ENCODE peak calls at places on chromosomes 7 and 10, in eight cellular contexts. H is aorta, W is HCT116, J is fibroblast of lung, G is heart left ventricle, I is A673, O is small intestine, N is esophagus squamous epithelium. K is an unnamed sample. For H3K9me3, the result is how much of the 10 kb centered on the place peaks cover.

GRCh38 chr7:93981480-93981874 is 22.7 kb downstream of the BET1 start:
- DNase-seq in H (no peak), G (no peak), J (no peak), N (no peak), W (no peak), O (peak), I (no peak), K (peak)

GRCh38 chr7:13933536-13933935 is 55.9 kb downstream of the ETV1 start:
- DNase-seq in G (no peak), W (no peak), N (no peak), J (no peak), I (no peak), O (no peak), H (no peak), K (no peak)

GRCh38 chr7:36299223-36299760 is 90.4 kb upstream of the ANLN start:
- DNase-seq in J (no peak), I (no peak), H (no peak), N (no peak), W (no peak), G (no peak), O (no peak), K (no peak)

GRCh38 chr10:15053061-15053460 is 9.3 kb downstream of the OLAH start:
- DNase-seq in I (no peak), G (no peak), H (no peak), W (no peak), O (no peak), N (no peak), J (no peak), K (no peak)

GRCh38 chr10:77628906-77629730 is 8.5 kb downstream of the KCNMA1 start:
- DNase-seq in I (no peak), N (no peak), O (no peak), G (no peak), W (no peak), J (peak), H (no peak), K (no peak)

GRCh38 chr7:107999814-108000560 is 3.0 kb downstream of the LAMB1 start:
- DNase-seq in I (no peak), G (no peak), N (no peak), W (no peak), H (no peak), O (no peak), J (peak), K (no peak)

GRCh38 chr7:82548141-82548688 is 104.6 kb upstream of the CACNA2D1 start:
- DNase-seq in G (no peak), O (no peak), W (no peak), N (no peak), I (no peak), H (no peak), J (no peak), K (no peak)

GRCh38 chr7:78939669-78940068 is 513.8 kb downstream of the MAGI2 start:
- DNase-seq in I (no peak), N (no peak), W (no peak), H (no peak), O (no peak), J (no peak), G (no peak), K (no peak)

GRCh38 chr10:123150986-123151738 is 3.0 kb upstream of the BUB3 start:
- DNase-seq in O (peak), G (no peak), H (peak), I (no peak), J (peak), W (no peak), N (no peak), K (no peak)

GRCh38 chr10:24153537-24153936 is 55.4 kb upstream of the KIAA1217 start:
- DNase-seq in W (no peak), I (no peak), O (no peak), N (no peak), H (no peak), G (no peak), J (peak), K (no peak)

GRCh38 chr10:34514290-34514689 is 300.8 kb downstream of the PARD3 start:
- DNase-seq in H (no peak), O (no peak), G (no peak), W (no peak), N (no peak), I (no peak), J (peak), K (no peak)

GRCh38 chr7:19079066-19079465 is 38.4 kb downstream of the TWIST1 start:
- DNase-seq in G (no peak), J (peak), N (no peak), W (peak), H (no peak), O (no peak), I (no peak), K (no peak)

GRCh38 chr10:72337039-72337629 is 17.6 kb downstream of the DNAJB12 start:
- DNase-seq in O (peak), I (peak), W (no peak), J (peak), G (peak), H (peak), N (no peak), K (no peak)

GRCh38 chr7:137790828-137791227 is 55.9 kb downstream of the DGKI start:
- DNase-seq in N (no peak), O (no peak), W (no peak), G (no peak), H (no peak), J (no peak), I (no peak), K (no peak)

GRCh38 chr10:90193240-90193985 is 492.0 kb downstream of the KIF20B start:
- DNase-seq in H (no peak), I (no peak), G (no peak), W (no peak), O (no peak), N (no peak), J (peak), K (no peak)

GRCh38 chr10:110820321-110820814 is 51.4 kb upstream of the PDCD4 start:
- DNase-seq in J (peak), H (peak), N (no peak), W (no peak), I (no peak), O (no peak), G (peak), K (no peak)

GRCh38 chr10:86665868-86666267 is 2.4 kb upstream of the LDB3 start:
- DNase-seq in I (no peak), G (peak), W (no peak), H (no peak), O (no peak), J (no peak), N (no peak), K (no peak)

GRCh38 chr7:71886066-71886465 is 526.1 kb downstream of the CALN1 start:
- DNase-seq in H (no peak), I (no peak), G (no peak), W (no peak), O (no peak), N (no peak), J (no peak), K (no peak)

GRCh38 chr7:142854505-142855400 is at the start of gene EPHB6:
- DNase-seq in N (no peak), G (peak), H (peak), J (peak), I (peak), O (peak), W (no peak), K (no peak)

GRCh38 chr7:74094224-74095095 is 10.9 kb downstream of the LIMK1 start:
- DNase-seq in O (peak), N (peak), W (peak), J (peak), I (peak), G (peak), H (peak), K (peak)

GRCh38 chr7:13414661-13415105 is 574.8 kb downstream of the ETV1 start:
- DNase-seq in J (peak), W (no peak), O (no peak), N (no peak), G (peak), I (no peak), H (no peak), K (no peak)

GRCh38 chr7:40586197-40586596 is 451.4 kb downstream of the SUGCT start:
- DNase-seq in H (no peak), O (no peak), I (peak), N (no peak), J (peak), G (no peak), W (no peak), K (no peak)

GRCh38 chr7:148712610-148713330 is 14.1 kb downstream of the CUL1 start:
- DNase-seq in H (no peak), O (no peak), J (peak), W (no peak), G (no peak), N (no peak), I (no peak), K (no peak)

GRCh38 chr7:141742229-141742628 is 4.1 kb downstream of the SSBP1 start:
- DNase-seq in J (peak), N (no peak), W (no peak), O (no peak), I (no peak), G (no peak), H (no peak), K (no peak)

GRCh38 chr7:51317582-51317910 is 937 bp upstream of the COBL start:
- DNase-seq in J (no peak), O (no peak), W (no peak), G (no peak), I (no peak), N (no peak), H (no peak), K (no peak)

GRCh38 chr10:102410427-102411073 is 8.0 kb downstream of the PSD start:
- DNase-seq in W (no peak), O (no peak), J (peak), G (no peak), N (no peak), H (no peak), I (peak), K (no peak)

GRCh38 chr7:158582089-158582456 is 5.5 kb downstream of the PTPRN2 start:
- DNase-seq in H (no peak), I (no peak), O (no peak), J (no peak), N (no peak), G (no peak), W (no peak), K (no peak)

GRCh38 chr10:60495357-60495756 is 105.7 kb upstream of the ANK3 start:
- DNase-seq in O (no peak), W (no peak), H (no peak), G (no peak), N (no peak), I (no peak), J (peak), K (no peak)

GRCh38 chr10:26468691-26469090 is 30.6 kb downstream of the APBB1IP start:
- DNase-seq in I (no peak), G (no peak), H (no peak), W (no peak), O (peak), N (no peak), J (no peak), K (no peak)

GRCh38 chr10:61902448-61903183 is 1.1 kb downstream of the ARID5B start:
- DNase-seq in H (no peak), G (peak), W (peak), J (peak), I (peak), O (peak), N (no peak), K (no peak)

GRCh38 chr7:101696-102376 is 90.5 kb upstream of the FAM20C start:
- DNase-seq in G (no peak), W (no peak), N (no peak), H (no peak), O (no peak), J (peak), I (no peak), K (no peak)

GRCh38 chr7:7408001-7408770 is 127.5 kb downstream of the COL28A1 start:
- DNase-seq in J (no peak), O (peak), W (no peak), I (no peak), G (no peak), H (no peak), N (no peak), K (no peak)

GRCh38 chr10:5416981-5417380 is 4.6 kb downstream of the NET1 start:
- DNase-seq in H (no peak), W (no peak), J (peak), I (no peak), G (no peak), O (no peak), N (no peak), K (no peak)
- H3K9me3 ChIP-seq in H (under half), W (under half), J (under half), I (under half), G (under half), O (under half), N (under half), K (under half)

DNA sequence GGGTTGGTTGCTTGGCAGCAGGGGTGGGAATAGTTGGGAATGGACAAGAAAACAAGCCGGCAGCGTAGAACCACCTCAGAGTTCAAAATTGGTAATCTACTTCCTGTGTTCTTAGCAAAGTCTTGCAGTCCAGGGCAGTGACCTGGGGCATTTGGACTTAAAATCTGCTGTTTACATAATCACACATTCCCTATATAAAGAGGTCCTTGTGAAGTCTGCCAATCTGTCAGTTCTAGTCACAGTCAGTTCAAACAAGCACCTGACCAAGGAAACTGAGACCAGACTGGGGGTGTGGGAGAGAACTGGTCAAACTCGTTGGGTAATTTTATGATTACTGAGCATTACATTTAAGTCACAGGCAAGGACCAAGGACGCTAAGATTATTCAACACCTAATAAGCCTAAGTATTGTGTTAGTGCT is 167.8 kb downstream of the CPEB3 start:
- DNase-seq in H (no peak), I (no peak), J (no peak), G (no peak), N (no peak), W (no peak), O (no peak), K (no peak)
- H3K27ac ChIP-seq in H (peak), I (no peak), J (no peak), G (peak), N (peak), W (no peak), O (no peak), K (no peak)

DNA sequence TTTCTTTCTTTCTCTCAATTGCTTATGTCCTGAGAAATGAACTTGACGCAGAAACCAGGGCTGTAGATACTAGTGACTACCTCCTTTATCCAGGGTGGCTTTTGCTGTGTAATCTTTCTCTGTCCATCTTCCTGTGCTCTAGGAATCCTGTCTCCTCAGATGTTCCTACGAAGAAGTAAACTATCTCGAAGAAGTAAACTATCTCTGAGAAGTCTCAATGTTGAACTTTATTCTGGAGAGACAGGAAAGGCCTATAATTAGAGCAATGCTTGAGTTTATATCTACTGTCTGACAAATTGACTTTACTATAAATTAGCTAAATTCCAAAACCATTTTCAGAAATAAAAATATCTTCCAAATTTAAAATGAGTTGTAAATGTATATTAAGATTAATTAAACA is 541.5 kb upstream of the DPP6 start:
- DNase-seq in N (no peak), J (no peak), W (no peak), I (no peak), G (no peak), H (no peak), O (no peak), K (no peak)
- H3K9me3 ChIP-seq in N (under half), J (under half), W (under half), I (under half), G (under half), H (under half), O (under half), K (under half)

GRCh38 chr7:130957140-130957513 is 223.1 kb upstream of the KLF14 start:
- DNase-seq in N (no peak), I (no peak), O (no peak), W (no peak), G (no peak), H (no peak), J (no peak), K (no peak)

GRCh38 chr7:130954918-130955559 is 221.0 kb upstream of the KLF14 start:
- DNase-seq in J (no peak), W (no peak), O (no peak), N (no peak), I (no peak), G (no peak), H (no peak), K (no peak)

GRCh38 chr7:130955560-130955919 is 221.5 kb upstream of the KLF14 start:
- DNase-seq in G (no peak), N (no peak), H (no peak), I (no peak), O (no peak), W (no peak), J (no peak), K (no peak)

GRCh38 chr7:130957722-130958360 is 223.8 kb upstream of the KLF14 start:
- DNase-seq in H (no peak), O (no peak), I (no peak), G (no peak), N (no peak), W (no peak), J (no peak), K (no peak)

GRCh38 chr7:130956417-130957139 is 222.6 kb upstream of the KLF14 start:
- DNase-seq in J (peak), H (no peak), N (no peak), O (no peak), I (peak), W (no peak), G (no peak), K (no peak)
- H3K27ac ChIP-seq in J (no peak), H (no peak), N (peak), O (peak), I (peak), W (peak), G (no peak), K (no peak)

DNA sequence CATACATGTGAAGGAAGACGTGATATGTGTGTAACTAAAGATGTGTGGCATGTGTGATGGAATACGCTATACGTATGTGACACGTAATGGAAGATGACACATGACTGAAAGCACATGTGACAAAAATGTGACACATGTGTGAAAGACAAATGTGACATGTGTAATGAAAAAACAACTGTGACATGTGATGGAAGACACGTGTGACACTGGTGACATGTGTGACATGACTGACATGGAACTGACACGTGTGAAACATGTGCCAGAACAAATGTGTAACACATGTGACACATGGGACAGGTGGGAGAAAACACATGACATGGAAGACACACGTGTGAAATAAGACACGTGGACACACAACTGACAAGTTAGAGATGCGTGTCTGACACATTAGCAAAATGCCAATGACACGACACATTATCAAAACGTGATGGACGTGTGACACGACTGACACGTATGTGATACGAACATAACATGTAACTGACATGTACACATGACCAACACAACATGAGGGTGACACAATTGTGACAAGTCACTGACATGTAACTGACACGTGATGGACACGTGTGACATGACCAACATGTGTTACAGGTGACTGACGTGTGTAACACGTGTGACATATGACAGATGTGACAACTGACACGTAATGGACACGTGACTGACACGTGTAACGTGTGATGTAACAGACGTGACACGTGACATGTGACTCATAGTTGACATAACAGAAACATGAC is 24.4 kb downstream of the CRPPA start:
- DNase-seq in N (no peak), H (no peak), G (no peak), I (no peak), W (no peak), J (peak), O (no peak), K (no peak)
- H3K9me3 ChIP-seq in N (under half), H (under half), G (under half), I (under half), W (under half), J (under half), O (under half), K (under half)

DNA sequence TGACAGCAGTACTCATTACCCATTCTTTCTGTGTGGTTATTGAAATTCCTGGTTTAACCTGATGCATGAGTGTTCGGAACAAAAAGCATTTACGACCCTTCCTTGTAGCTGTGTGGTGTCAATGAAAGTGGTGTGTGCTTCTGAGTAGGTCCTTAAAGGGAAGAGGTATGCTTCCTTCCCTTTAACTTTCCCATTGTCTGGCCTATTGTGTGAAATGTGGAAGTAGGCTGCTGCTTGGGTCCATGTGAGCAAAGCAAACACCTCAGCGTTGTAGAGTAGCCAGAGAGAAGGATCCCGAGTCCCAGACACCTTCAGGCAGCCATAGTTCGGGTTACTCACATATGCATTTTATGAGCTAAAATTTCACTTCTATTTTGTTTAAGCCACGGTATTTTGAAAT is 74.7 kb downstream of the TSPAN12 start:
- DNase-seq in O (no peak), I (no peak), J (no peak), G (no peak), H (no peak), W (no peak), N (no peak), K (no peak)
- H3K27ac ChIP-seq in O (no peak), I (no peak), J (no peak), G (no peak), H (no peak), W (no peak), N (no peak), K (no peak)

K was measured in iPS DF 6.9.